ENCODE peak calls at places on chromosomes 5 and 9, in four cellular contexts. One of them, this sample, is unnamed.

GRCh38 chr5:12022444-12022843 is 118.2 kb upstream of the CTNND2 start:
- DNase-seq in brain microvascular endothelial cell: no peak
- DNase-seq in heart right ventricle: no peak
- DNase-seq in testis: no peak
- DNase-seq in this sample: no peak

GRCh38 chr9:7169717-7170348 is 412.1 kb downstream of the KDM4C start:
- DNase-seq in brain microvascular endothelial cell: no peak
- DNase-seq in heart right ventricle: no peak
- DNase-seq in testis: no peak
- DNase-seq in this sample: no peak

GRCh38 chr9:23754551-23754950 is 71.5 kb downstream of the ELAVL2 start:
- DNase-seq in brain microvascular endothelial cell: no peak
- DNase-seq in heart right ventricle: no peak
- DNase-seq in testis: no peak
- DNase-seq in this sample: no peak

GRCh38 chr5:2704111-2704510 is 47.4 kb downstream of the IRX2 start:
- DNase-seq in brain microvascular endothelial cell: no peak
- DNase-seq in heart right ventricle: no peak
- DNase-seq in testis: no peak
- DNase-seq in this sample: no peak

GRCh38 chr9:8733096-8733954 is 933.7 kb upstream of the DMAC1 start:
- DNase-seq in brain microvascular endothelial cell: peak; percentile 14
- DNase-seq in heart right ventricle: no peak
- DNase-seq in testis: peak; percentile 65
- DNase-seq in this sample: no peak

GRCh38 chr5:173302546-173303155 is 25.6 kb downstream of the STC2 start:
- DNase-seq in brain microvascular endothelial cell: peak; percentile 78
- DNase-seq in heart right ventricle: no peak
- DNase-seq in testis: no peak
- DNase-seq in this sample: peak; percentile 95

GRCh38 chr9:9112001-9112725 is 1312.6 kb upstream of the DMAC1 start:
- DNase-seq in brain microvascular endothelial cell: no peak
- DNase-seq in heart right ventricle: no peak
- DNase-seq in testis: no peak
- DNase-seq in this sample: no peak

GRCh38 chr5:35202319-35203111 is 27.8 kb downstream of the PRLR start:
- DNase-seq in brain microvascular endothelial cell: peak; percentile 57
- DNase-seq in heart right ventricle: peak; percentile 26
- DNase-seq in testis: peak; percentile 80
- DNase-seq in this sample: peak; percentile 31

GRCh38 chr5:168578506-168579205 is 512 bp downstream of the PANK3 start:
- DNase-seq in brain microvascular endothelial cell: no peak
- DNase-seq in heart right ventricle: no peak
- DNase-seq in testis: peak; percentile 74
- DNase-seq in this sample: no peak

GRCh38 chr5:59786271-59786805 is 107.2 kb downstream of the PDE4D start:
- DNase-seq in brain microvascular endothelial cell: peak; percentile 92
- DNase-seq in heart right ventricle: no peak
- DNase-seq in testis: no peak
- DNase-seq in this sample: peak; percentile 82

GRCh38 chr5:58582004-58582403 is 871 bp upstream of the RAB3C start:
- DNase-seq in brain microvascular endothelial cell: no peak
- DNase-seq in heart right ventricle: no peak
- DNase-seq in testis: no peak
- DNase-seq in this sample: peak; percentile 4

GRCh38 chr5:77133061-77133758 is 46.1 kb upstream of the ZBED3 start:
- DNase-seq in brain microvascular endothelial cell: peak; percentile 99
- DNase-seq in heart right ventricle: peak; percentile 43
- DNase-seq in testis: peak; percentile 60
- DNase-seq in this sample: peak; percentile 99

GRCh38 chr9:137454506-137455360 is 4.4 kb downstream of the NSMF start:
- DNase-seq in brain microvascular endothelial cell: no peak
- DNase-seq in heart right ventricle: no peak
- DNase-seq in testis: peak; percentile 61
- DNase-seq in this sample: no peak

GRCh38 chr5:56852228-56853000 is 37.1 kb downstream of the MAP3K1 start:
- DNase-seq in brain microvascular endothelial cell: no peak
- DNase-seq in heart right ventricle: no peak
- DNase-seq in testis: no peak
- DNase-seq in this sample: no peak

GRCh38 chr9:113593682-113594281 is 130.3 kb downstream of the RGS3 start:
- DNase-seq in brain microvascular endothelial cell: peak; percentile 99
- DNase-seq in heart right ventricle: peak; percentile 97
- DNase-seq in testis: peak; percentile 94
- DNase-seq in this sample: peak; percentile 98

GRCh38 chr9:84340535-84340934 is at the start of gene SLC28A3:
- DNase-seq in brain microvascular endothelial cell: no peak
- DNase-seq in heart right ventricle: no peak
- DNase-seq in testis: no peak
- DNase-seq in this sample: no peak

GRCh38 chr5:134906811-134907210 is 1.9 kb downstream of the PCBD2 start:
- DNase-seq in brain microvascular endothelial cell: no peak
- DNase-seq in heart right ventricle: no peak
- DNase-seq in testis: no peak
- DNase-seq in this sample: no peak

GRCh38 chr5:169020102-169020501 is 280.8 kb downstream of the SLIT3 start:
- DNase-seq in brain microvascular endothelial cell: peak; percentile 26
- DNase-seq in heart right ventricle: no peak
- DNase-seq in testis: peak; percentile 25
- DNase-seq in this sample: no peak

GRCh38 chr5:179222246-179223017 is 122.8 kb downstream of the ADAMTS2 start:
- DNase-seq in brain microvascular endothelial cell: no peak
- DNase-seq in heart right ventricle: no peak
- DNase-seq in testis: no peak
- DNase-seq in this sample: no peak

GRCh38 chr9:121736147-121736721 is 84.8 kb downstream of the DAB2IP start:
- DNase-seq in brain microvascular endothelial cell: no peak
- DNase-seq in heart right ventricle: peak; percentile 86
- DNase-seq in testis: peak; percentile 86
- DNase-seq in this sample: peak; percentile 85

GRCh38 chr9:14097666-14098065 is 216.3 kb downstream of the NFIB start:
- DNase-seq in brain microvascular endothelial cell: no peak
- DNase-seq in heart right ventricle: no peak
- DNase-seq in testis: no peak
- DNase-seq in this sample: no peak

DNA sequence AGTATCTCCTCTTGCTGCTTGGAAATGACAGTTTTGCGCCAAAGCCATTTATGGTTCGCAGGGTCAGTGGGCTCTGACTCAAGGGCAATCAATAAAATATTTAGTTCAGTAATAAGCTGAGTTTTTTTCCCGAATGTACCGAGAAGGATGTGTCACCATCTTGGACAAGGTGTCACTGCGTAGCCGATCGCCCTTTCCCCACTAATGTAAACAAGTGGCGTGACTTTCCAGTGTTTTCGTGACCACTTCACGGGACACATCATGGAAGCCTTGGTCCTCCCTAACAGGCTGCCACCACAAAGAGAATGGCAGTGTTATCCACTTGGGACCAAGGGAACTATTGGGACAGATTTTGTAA is 16.4 kb downstream of the ISL1 start:
- DNase-seq in brain microvascular endothelial cell: no peak
- DNase-seq in heart right ventricle: no peak
- DNase-seq in testis: no peak
- DNase-seq in this sample: no peak
- H3K27ac ChIP-seq in brain microvascular endothelial cell: no peak overlapping the region
- H3K27ac ChIP-seq in heart right ventricle: no peak overlapping the region
- H3K27ac ChIP-seq in testis: no peak overlapping the region
- H3K27ac ChIP-seq in this sample: no peak overlapping the region

GRCh38 chr5:137615171-137615775 is 116.1 kb upstream of the SPOCK1 start:
- DNase-seq in brain microvascular endothelial cell: no peak
- DNase-seq in heart right ventricle: no peak
- DNase-seq in testis: peak; percentile 7
- DNase-seq in this sample: no peak

GRCh38 chr5:137616046-137616445 is 116.9 kb upstream of the SPOCK1 start:
- DNase-seq in brain microvascular endothelial cell: no peak
- DNase-seq in heart right ventricle: no peak
- DNase-seq in testis: peak; percentile 8
- DNase-seq in this sample: no peak

GRCh38 chr5:137612576-137612975 is 113.5 kb upstream of the SPOCK1 start:
- DNase-seq in brain microvascular endothelial cell: no peak
- DNase-seq in heart right ventricle: no peak
- DNase-seq in testis: peak; percentile 2
- DNase-seq in this sample: no peak

GRCh38 chr5:137611926-137612435 is 112.9 kb upstream of the SPOCK1 start:
- DNase-seq in brain microvascular endothelial cell: no peak
- DNase-seq in heart right ventricle: no peak
- DNase-seq in testis: peak; percentile 12
- DNase-seq in this sample: no peak

DNA sequence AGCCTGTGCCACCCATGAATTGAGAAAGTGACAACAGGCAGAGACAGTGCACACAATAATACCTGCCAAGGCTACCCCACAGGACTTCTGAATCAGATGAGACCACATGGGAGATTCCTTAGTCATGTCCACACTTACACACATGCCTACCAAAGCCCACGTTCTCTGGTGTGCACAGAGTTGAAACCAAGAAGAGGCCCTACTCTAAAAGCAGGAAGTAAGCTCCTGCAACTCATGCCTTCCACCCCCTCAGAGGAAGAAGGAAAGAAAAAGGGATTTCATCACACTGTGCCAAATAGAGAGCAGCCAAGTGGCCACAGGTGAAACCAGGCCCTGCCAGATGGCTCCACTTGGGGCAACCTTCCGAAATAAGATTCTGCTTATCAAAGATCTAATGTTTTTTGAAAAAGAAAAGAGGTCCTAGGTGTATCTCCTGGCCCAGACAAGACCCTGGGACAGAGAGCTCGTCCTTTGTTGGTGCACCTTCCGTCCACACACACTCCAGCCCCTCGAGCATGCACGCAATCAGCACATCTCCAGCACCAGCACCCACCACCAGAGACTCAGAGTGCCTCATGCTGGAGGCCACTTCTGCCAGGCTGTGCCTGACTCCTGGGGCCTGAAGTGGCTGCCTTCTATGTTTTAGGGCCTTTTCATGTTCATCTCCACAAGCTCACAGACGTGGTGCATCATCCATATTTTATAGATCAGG is 114.6 kb upstream of the SPOCK1 start:
- DNase-seq in brain microvascular endothelial cell: no peak
- DNase-seq in heart right ventricle: no peak
- DNase-seq in testis: peak; percentile 8
- DNase-seq in this sample: no peak
- TF ChIP-seq CTCF in brain microvascular endothelial cell: no peak
- TF ChIP-seq CTCF in heart right ventricle: no peak
- TF ChIP-seq CTCF in testis: no peak
- TF ChIP-seq CTCF in this sample: no peak

GRCh38 chr9:117400131-117400530 is 14.7 kb downstream of the ASTN2 start:
- DNase-seq in brain microvascular endothelial cell: no peak
- DNase-seq in heart right ventricle: no peak
- DNase-seq in testis: no peak
- DNase-seq in this sample: no peak
- H3K27ac ChIP-seq in brain microvascular endothelial cell: no peak overlapping the region
- H3K27ac ChIP-seq in heart right ventricle: no peak overlapping the region
- H3K27ac ChIP-seq in testis: no peak overlapping the region
- H3K27ac ChIP-seq in this sample: no peak overlapping the region

GRCh38 chr9:133260334-133261102 is 14.5 kb downstream of the ABO start:
- DNase-seq in brain microvascular endothelial cell: no peak
- DNase-seq in heart right ventricle: no peak
- DNase-seq in testis: no peak
- DNase-seq in this sample: no peak
- TF ChIP-seq CTCF in brain microvascular endothelial cell: no peak
- TF ChIP-seq CTCF in heart right ventricle: no peak
- TF ChIP-seq CTCF in testis: no peak
- TF ChIP-seq CTCF in this sample: no peak

GRCh38 chr5:174378116-174378874 is 332.8 kb downstream of the NSG2 start:
- DNase-seq in brain microvascular endothelial cell: no peak
- DNase-seq in heart right ventricle: no peak
- DNase-seq in testis: no peak
- DNase-seq in this sample: peak; percentile 79
- H3K27ac ChIP-seq in brain microvascular endothelial cell: no peak overlapping the region
- H3K27ac ChIP-seq in heart right ventricle: no peak overlapping the region
- H3K27ac ChIP-seq in testis: no peak overlapping the region
- H3K27ac ChIP-seq in this sample: peak overlapping the region; percentile 34

GRCh38 chr5:15183520-15183919 is 311.9 kb upstream of the ANKH start:
- DNase-seq in brain microvascular endothelial cell: peak; percentile 17
- DNase-seq in heart right ventricle: no peak
- DNase-seq in testis: no peak
- DNase-seq in this sample: no peak
- TF ChIP-seq CTCF in brain microvascular endothelial cell: peak; percentile 51
- TF ChIP-seq CTCF in heart right ventricle: peak; percentile 38
- TF ChIP-seq CTCF in testis: peak; percentile 2
- TF ChIP-seq CTCF in this sample: no peak